ENCODE peak calls at places on chromosomes 3 and 15, in nine cellular contexts. K is DMS 273 treated with DMSO at 0.1 percent for 48 hours, H is ureter, X is colonic mucosa, V is spleen, L is T follicular helper cell, B is globus pallidus, U is body of pancreas, O is GM23248. G is an unnamed sample.

GRCh38 chr3:15272431-15273196 is 59.8 kb downstream of the SH3BP5 start:
- DNase-seq in K (no peak), H (no peak), X (no peak), V (no peak), L (no peak), B (no peak), U (no peak), O (no peak), G (no peak)

GRCh38 chr3:13839766-13840340 is 40.0 kb downstream of the WNT7A start:
- DNase-seq in K (no peak), H (no peak), X (no peak), V (peak; percentile 61), L (no peak), B (no peak), U (no peak), O (no peak), G (no peak)

GRCh38 chr3:65734382-65734781 is 304.3 kb downstream of the MAGI1 start:
- DNase-seq in K (no peak), H (no peak), X (no peak), V (no peak), L (no peak), B (no peak), U (no peak), O (no peak), G (no peak)

GRCh38 chr15:49328941-49329340 is 94.1 kb upstream of the FGF7 start:
- DNase-seq in K (no peak), H (no peak), X (no peak), V (no peak), L (no peak), B (no peak), U (no peak), O (no peak), G (no peak)

GRCh38 chr3:126151562-126152302 is 28.7 kb downstream of the ALDH1L1 start:
- DNase-seq in K (no peak), H (no peak), X (peak; percentile 12), V (peak; percentile 47), L (no peak), B (no peak), U (no peak), O (no peak), G (no peak)

GRCh38 chr3:181868576-181868975 is 156.9 kb downstream of the SOX2 start:
- DNase-seq in K (no peak), H (no peak), X (no peak), V (no peak), L (no peak), B (no peak), U (no peak), O (no peak), G (peak; percentile 59)

GRCh38 chr3:119240101-119240581 is 537 bp downstream of the B4GALT4 start:
- DNase-seq in K (no peak), H (no peak), X (peak; percentile 82), V (no peak), L (no peak), B (no peak), U (no peak), O (peak; percentile 39), G (peak; percentile 31)

GRCh38 chr15:84910928-84911623 is 26.6 kb downstream of the SLC28A1 start:
- DNase-seq in K (no peak), H (no peak), X (no peak), V (no peak), L (no peak), B (no peak), U (no peak), O (no peak), G (no peak)

GRCh38 chr3:33317963-33318708 is 40.9 kb downstream of the FBXL2 start:
- DNase-seq in K (no peak), H (no peak), X (no peak), V (no peak), L (no peak), B (no peak), U (no peak), O (no peak), G (no peak)

GRCh38 chr15:73375755-73376305 is 7.1 kb upstream of the HCN4 start:
- DNase-seq in K (no peak), H (no peak), X (no peak), V (no peak), L (no peak), B (no peak), U (no peak), O (no peak), G (peak; percentile 89)

GRCh38 chr15:94297543-94297942 is 66.2 kb downstream of the MCTP2 start:
- DNase-seq in K (no peak), H (no peak), X (peak; percentile 32), V (no peak), L (no peak), B (no peak), U (peak; percentile 7), O (no peak), G (no peak)

GRCh38 chr3:45367451-45367850 is 20.9 kb upstream of the LARS2 start:
- DNase-seq in K (no peak), H (no peak), X (peak; percentile 71), V (no peak), L (no peak), B (no peak), U (no peak), O (peak; percentile 81), G (no peak)

GRCh38 chr15:43911235-43911661 is 84.4 kb downstream of the WDR76 start:
- DNase-seq in K (no peak), H (no peak), X (no peak), V (no peak), L (no peak), B (peak; percentile 79), U (no peak), O (peak; percentile 98), G (no peak)

GRCh38 chr3:72111265-72111972 is 326.5 kb upstream of the PROK2 start:
- DNase-seq in K (no peak), H (no peak), X (no peak), V (no peak), L (no peak), B (no peak), U (no peak), O (no peak), G (no peak)

GRCh38 chr3:170225166-170225565 is 2.9 kb downstream of the PRKCI start:
- DNase-seq in K (no peak), H (no peak), X (no peak), V (no peak), L (no peak), B (no peak), U (no peak), O (no peak), G (no peak)

GRCh38 chr3:172698650-172699049 is 12.2 kb downstream of the NCEH1 start:
- DNase-seq in K (no peak), H (no peak), X (no peak), V (no peak), L (no peak), B (no peak), U (peak; percentile 57), O (no peak), G (no peak)

GRCh38 chr15:91268510-91268909 is 168.5 kb downstream of the SV2B start:
- DNase-seq in K (no peak), H (no peak), X (no peak), V (no peak), L (no peak), B (no peak), U (no peak), O (peak; percentile 15), G (no peak)

GRCh38 chr3:180117381-180118163 is 80.8 kb upstream of the PEX5L start:
- DNase-seq in K (no peak), H (no peak), X (no peak), V (no peak), L (no peak), B (no peak), U (no peak), O (no peak), G (no peak)

GRCh38 chr3:117842086-117842485 is 1132.5 kb downstream of the TUSC7 start:
- DNase-seq in K (no peak), H (no peak), X (no peak), V (no peak), L (no peak), B (no peak), U (no peak), O (no peak), G (peak; percentile 37)

GRCh38 chr3:31010491-31010890 is 116.0 kb upstream of the GADL1 start:
- DNase-seq in K (no peak), H (no peak), X (no peak), V (no peak), L (no peak), B (no peak), U (no peak), O (peak; percentile 75), G (no peak)

GRCh38 chr3:133487920-133488540 is 85.5 kb upstream of the CDV3 start:
- DNase-seq in K (no peak), H (no peak), X (peak; percentile 74), V (no peak), L (peak; percentile 40), B (no peak), U (peak; percentile 29), O (peak; percentile 53), G (no peak)

GRCh38 chr3:164419220-164419619 is 659.1 kb downstream of the SI start:
- DNase-seq in K (no peak), H (no peak), X (no peak), V (no peak), L (no peak), B (no peak), U (no peak), O (no peak), G (no peak)

GRCh38 chr3:40930131-40930538 is 269.2 kb upstream of the CTNNB1 start:
- DNase-seq in K (no peak), H (no peak), X (no peak), V (no peak), L (no peak), B (no peak), U (peak; percentile 60), O (no peak), G (no peak)

GRCh38 chr3:141240290-141241247 is 8.9 kb downstream of the PXYLP1 start:
- DNase-seq in K (no peak), H (no peak), X (no peak), V (no peak), L (no peak), B (no peak), U (no peak), O (peak; percentile 80), G (peak; percentile 62)

G was measured in COR-L47.